ENCODE peak calls at places on chromosomes 4 and X, in eight cellular contexts. X is OCI-M1; N is fibroblast of lung; E is Ammon's horn; Q is stimulated activated effector memory CD8-positive, alpha-beta T cell treated with anti-CD3 and anti-CD28 coated beads, Interleukin-12 subunit alpha, Interleukin-12 subunit beta, amount 100 ng/mL, for 72 hours; A is left cardiac atrium; S is tibial artery; G is iris pigment epithelial cell. I is an unnamed sample.

GRCh38 chrX:74284391-74284952 is 19.5 kb upstream of the ZCCHC13 start:
- DNase-seq in X (no peak), N (no peak), E (no peak), Q (no peak), A (no peak), S (no peak), G (no peak), I (no peak)

GRCh38 chrX:51461053-51462050 is 35.0 kb downstream of the NUDT11 start:
- DNase-seq in X (peak; percentile 35), N (peak; percentile 26), E (peak; percentile 30), Q (no peak), A (no peak), S (no peak), G (peak; percentile 38), I (peak; percentile 51)

GRCh38 chr4:110085131-110085530 is 113.3 kb downstream of the ELOVL6 start:
- DNase-seq in X (peak; percentile 60), N (peak; percentile 38), E (no peak), Q (no peak), A (no peak), S (no peak), G (peak; percentile 52), I (peak; percentile 69)

GRCh38 chr4:182222766-182223165 is 20.4 kb upstream of the TENM3 start:
- DNase-seq in X (no peak), N (no peak), E (no peak), Q (no peak), A (no peak), S (no peak), G (no peak), I (no peak)

GRCh38 chr4:7398104-7398423 is 36.7 kb downstream of the PSAPL1 start:
- DNase-seq in X (no peak), N (peak; percentile 93), E (no peak), Q (no peak), A (no peak), S (peak; percentile 55), G (peak; percentile 45), I (peak; percentile 8)

GRCh38 chr4:102356562-102357202 is 11.4 kb upstream of the SLC39A8 start:
- DNase-seq in X (no peak), N (no peak), E (no peak), Q (no peak), A (no peak), S (no peak), G (no peak), I (no peak)

GRCh38 chrX:17744896-17745523 is 7.7 kb downstream of the SCML1 start:
- DNase-seq in X (peak; percentile 26), N (no peak), E (no peak), Q (no peak), A (no peak), S (no peak), G (peak; percentile 18), I (no peak)

GRCh38 chr4:120731561-120731960 is 191.0 kb downstream of the PRDM5 start:
- DNase-seq in X (no peak), N (peak; percentile 46), E (no peak), Q (no peak), A (no peak), S (no peak), G (no peak), I (no peak)

GRCh38 chrX:3811331-3812311 is 98.2 kb upstream of the PRKX start:
- DNase-seq in X (no peak), N (peak; percentile 39), E (peak; percentile 77), Q (peak; percentile 49), A (no peak), S (no peak), G (peak; percentile 60), I (peak; percentile 62)

GRCh38 chr4:87011340-87012034 is 76.7 kb downstream of the AFF1 start:
- DNase-seq in X (peak; percentile 80), N (peak; percentile 92), E (no peak), Q (no peak), A (no peak), S (no peak), G (peak; percentile 97), I (no peak)

GRCh38 chr4:113618205-113618604 is 143.3 kb downstream of the CAMK2D start:
- DNase-seq in X (no peak), N (no peak), E (no peak), Q (no peak), A (no peak), S (no peak), G (no peak), I (no peak)

GRCh38 chrX:145405012-145405411 is 157.7 kb downstream of the SPANXN1 start:
- DNase-seq in X (peak; percentile 57), N (peak; percentile 3), E (peak; percentile 23), Q (no peak), A (no peak), S (no peak), G (peak; percentile 24), I (peak; percentile 51)

GRCh38 chrX:45621356-45622041 is 420.8 kb upstream of the DIPK2B start:
- DNase-seq in X (no peak), N (peak; percentile 84), E (no peak), Q (peak; percentile 55), A (no peak), S (no peak), G (peak; percentile 81), I (no peak)

GRCh38 chrX:151386838-151387459 is 10.1 kb upstream of the VMA21 start:
- DNase-seq in X (no peak), N (no peak), E (no peak), Q (no peak), A (no peak), S (no peak), G (no peak), I (no peak)

GRCh38 chr4:76569225-76569624 is 134.2 kb downstream of the SHROOM3 start:
- DNase-seq in X (peak; percentile 16), N (no peak), E (no peak), Q (no peak), A (no peak), S (no peak), G (no peak), I (no peak)

GRCh38 chr4:48542888-48543287 is 52.8 kb downstream of the ZAR1 start:
- DNase-seq in X (no peak), N (no peak), E (no peak), Q (no peak), A (no peak), S (no peak), G (no peak), I (no peak)

GRCh38 chr4:177809786-177810185 is 367.5 kb upstream of the AGA start:
- DNase-seq in X (no peak), N (no peak), E (no peak), Q (no peak), A (no peak), S (no peak), G (no peak), I (no peak)

GRCh38 chr4:785332-786073 is 40.4 kb downstream of the CPLX1 start:
- DNase-seq in X (no peak), N (no peak), E (no peak), Q (no peak), A (no peak), S (no peak), G (no peak), I (no peak)